ENCODE peak calls at places on chromosomes 13 and 19, in eight cellular contexts. I is CD8-positive, alpha-beta memory T cell; F is WERI-Rb-1; S is small intestine; X is aorta; R is SJSA1; J is tibial nerve; W is endodermal cell. L is an unnamed sample. For H3K9me3, the result is how much of the 10 kb centered on the place peaks cover.

GRCh38 chr19:18291590-18292459 is 10.4 kb upstream of the JUND start:
- DNase-seq in R (peak), S (peak), I (peak), J (peak), W (peak), X (peak), F (peak), L (peak)

GRCh38 chr19:46972301-46972700 is 47.3 kb upstream of the NPAS1 start:
- DNase-seq in I (no peak), X (peak), W (no peak), S (no peak), J (no peak), R (no peak), F (no peak), L (no peak)

GRCh38 chr19:33310606-33311325 is 8.4 kb upstream of the CEBPA start:
- DNase-seq in J (no peak), S (peak), F (no peak), R (no peak), W (no peak), X (no peak), I (no peak), L (no peak)

GRCh38 chr19:18649371-18650047 is 12.7 kb downstream of the KLHL26 start:
- DNase-seq in F (no peak), W (peak), J (peak), X (peak), R (no peak), S (no peak), I (no peak), L (peak)

GRCh38 chr13:58960909-58961308 is 1202.8 kb downstream of the DIAPH3 start:
- DNase-seq in I (no peak), W (no peak), F (no peak), J (no peak), S (no peak), R (no peak), X (no peak), L (peak)

GRCh38 chr19:47470447-47471195 is 1.1 kb downstream of the SLC8A2 start:
- DNase-seq in I (no peak), R (no peak), S (no peak), J (no peak), X (no peak), W (no peak), F (no peak), L (no peak)

GRCh38 chr13:100836696-100837095 is 162.1 kb upstream of the TMTC4 start:
- DNase-seq in F (no peak), X (no peak), W (no peak), R (no peak), S (no peak), J (no peak), I (no peak), L (no peak)

GRCh38 chr13:113013878-113014751 is 45.1 kb downstream of the MCF2L start:
- DNase-seq in S (no peak), X (no peak), F (peak), R (no peak), W (no peak), I (no peak), J (no peak), L (no peak)

GRCh38 chr19:54882758-54883157 is 8.7 kb downstream of the FCAR start:
- DNase-seq in W (no peak), F (no peak), I (no peak), J (no peak), R (no peak), S (no peak), X (no peak), L (no peak)

GRCh38 chr19:23771761-23772667 is 13.3 kb upstream of the ZNF681 start:
- DNase-seq in W (no peak), X (no peak), R (no peak), J (no peak), F (no peak), S (no peak), I (no peak), L (no peak)

GRCh38 chr19:46970815-46971214 is 48.8 kb upstream of the NPAS1 start:
- DNase-seq in S (no peak), F (no peak), J (no peak), X (no peak), W (no peak), I (no peak), R (peak), L (no peak)

GRCh38 chr19:46466536-46467199 is 4.7 kb downstream of the PNMA8A start:
- DNase-seq in R (peak), J (no peak), W (no peak), I (no peak), F (no peak), X (peak), S (no peak), L (no peak)

GRCh38 chr13:106471957-106472543 is 63.4 kb downstream of the EFNB2 start:
- DNase-seq in J (no peak), R (peak), S (peak), X (peak), F (no peak), I (no peak), W (peak), L (peak)

GRCh38 chr19:37082307-37082706 is 4.1 kb downstream of the ZNF420 start:
- DNase-seq in I (no peak), F (no peak), R (no peak), W (no peak), S (no peak), X (no peak), J (no peak), L (no peak)
- H3K9me3 ChIP-seq in I (under half), F (under half), R (under half), W (half or more), S (under half), X (under half), J (half or more), L (under half)

DNA sequence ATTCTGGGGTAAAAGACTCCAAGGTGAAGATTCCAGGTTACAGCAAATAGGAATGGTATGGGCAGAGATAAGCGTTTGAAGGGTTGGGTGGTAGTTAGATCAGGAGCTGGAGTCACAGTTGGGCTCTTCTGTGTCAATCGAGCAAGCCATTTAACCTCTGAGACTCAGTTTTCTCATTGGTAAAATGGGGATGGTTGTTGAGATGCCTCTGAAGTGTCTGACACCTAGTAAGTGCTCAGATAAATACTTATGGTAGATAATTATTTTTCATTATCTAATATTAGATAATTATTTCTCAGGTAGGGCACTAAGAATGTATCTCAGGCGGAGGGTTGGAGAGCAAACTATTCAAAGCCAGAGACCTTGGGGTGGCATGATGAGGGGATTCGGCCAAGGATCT is 7.8 kb downstream of the LTBP4 start:
- DNase-seq in F (no peak), J (no peak), I (no peak), X (no peak), S (no peak), W (no peak), R (no peak), L (no peak)
- H3K4me3 ChIP-seq in F (no peak), J (no peak), I (peak), X (no peak), S (peak), W (peak), R (no peak), L (peak)

DNA sequence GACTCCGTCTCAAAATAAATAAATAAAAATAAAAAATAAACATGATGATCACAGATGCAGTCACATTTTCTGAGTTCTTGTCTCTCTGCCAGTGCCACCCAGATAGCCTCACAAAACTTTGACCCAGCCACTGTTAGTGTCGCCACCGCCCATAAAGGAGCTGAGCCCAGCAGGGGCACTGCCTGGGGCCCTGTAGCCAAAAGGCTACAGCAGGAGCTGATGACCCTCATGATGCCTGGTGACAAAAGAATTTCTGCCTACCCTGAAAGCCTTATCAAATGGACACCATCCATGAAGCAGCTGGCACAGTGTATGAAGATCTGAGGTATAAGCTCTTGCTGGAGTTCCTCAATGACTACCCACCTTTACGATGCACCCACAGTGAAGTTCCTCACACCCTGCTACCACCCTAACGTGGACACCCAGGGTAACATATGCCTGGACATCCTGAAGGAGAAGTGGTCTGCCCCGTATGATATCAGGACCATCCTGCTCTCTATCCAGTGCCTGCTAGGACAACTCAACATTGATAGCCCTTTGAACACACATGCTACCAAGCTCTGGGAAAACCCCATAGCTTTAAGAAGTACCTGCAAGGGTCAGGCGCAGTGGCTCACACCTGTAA is 18.3 kb downstream of the ZNF587 start:
- DNase-seq in F (no peak), I (no peak), R (no peak), S (no peak), X (no peak), W (no peak), J (no peak), L (no peak)
- H3K9me3 ChIP-seq in F (under half), I (under half), R (under half), S (under half), X (under half), W (under half), J (half or more), L (under half)

DNA sequence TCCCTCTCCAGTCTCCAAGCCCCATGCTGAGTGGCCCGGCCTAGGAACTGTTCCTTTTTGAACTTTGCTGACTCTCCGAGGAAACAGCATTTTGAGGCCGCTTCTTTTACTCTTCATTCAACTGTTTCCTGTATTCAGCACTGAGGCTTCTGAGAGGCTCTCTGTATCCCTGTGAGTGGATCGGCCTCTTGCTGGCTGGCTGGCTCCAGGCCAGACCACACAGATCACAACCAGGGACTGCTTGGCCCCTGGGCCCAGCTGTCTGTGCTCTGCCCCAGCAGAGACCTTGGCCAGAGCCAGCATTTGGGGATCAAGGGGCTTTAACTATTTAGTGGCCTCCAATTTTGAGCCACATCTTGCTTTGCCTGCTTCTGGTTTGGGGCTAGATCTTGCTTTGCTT is 75.6 kb upstream of the KL start:
- DNase-seq in X (no peak), F (no peak), S (no peak), J (no peak), W (no peak), I (no peak), R (peak), L (no peak)
- H3K4me3 ChIP-seq in X (no peak), F (no peak), S (no peak), J (no peak), W (no peak), I (no peak), R (no peak), L (no peak)

GRCh38 chr13:44049546-44049945 is 169.8 kb downstream of the LACC1 start:
- DNase-seq in J (no peak), R (no peak), I (no peak), X (no peak), S (no peak), W (no peak), F (no peak), L (no peak)
- H3K9me3 ChIP-seq in J (under half), R (under half), I (under half), X (under half), S (under half), W (under half), F (under half), L (under half)